ENCODE peak calls at places on chromosomes 1 and 21, in four cellular contexts. I is tibial artery, T is ovary, N is RWPE1. S is an unnamed sample.

GRCh38 chr1:185155600-185156320 is 993 bp downstream of the TRMT1L start:
- DNase-seq in I (no peak), T (no peak), N (no peak), S (peak)

GRCh38 chr1:233614173-233614742 is 352 bp downstream of the KCNK1 start:
- DNase-seq in I (no peak), T (no peak), N (peak), S (peak)

GRCh38 chr1:65214340-65215027 is 66.5 kb downstream of the AK4 start:
- DNase-seq in I (no peak), T (no peak), N (no peak), S (no peak)

GRCh38 chr1:161905269-161905884 is 118.3 kb downstream of the OLFML2B start:
- DNase-seq in I (no peak), T (no peak), N (peak), S (peak)

GRCh38 chr21:45844181-45844580 is 137.4 kb upstream of the COL6A1 start:
- DNase-seq in I (no peak), T (no peak), N (no peak), S (no peak)

GRCh38 chr1:10195570-10195969 is 14.8 kb upstream of the KIF1B start:
- DNase-seq in I (no peak), T (no peak), N (no peak), S (peak)

GRCh38 chr1:162144853-162145252 is 75.4 kb downstream of the NOS1AP start:
- DNase-seq in I (no peak), T (no peak), N (no peak), S (no peak)

GRCh38 chr1:18962855-18963737 is 6.6 kb upstream of the IFFO2 start:
- DNase-seq in I (no peak), T (no peak), N (no peak), S (no peak)

GRCh38 chr21:28922368-28922767 is 70.3 kb downstream of the LTN1 start:
- DNase-seq in I (no peak), T (no peak), N (no peak), S (no peak)

GRCh38 chr1:14598007-14598497 is 433 bp upstream of the KAZN start:
- DNase-seq in I (no peak), T (peak), N (no peak), S (no peak)

GRCh38 chr1:153058826-153059784 is 1.8 kb upstream of the SPRR2A start:
- DNase-seq in I (no peak), T (no peak), N (no peak), S (no peak)

GRCh38 chr1:85295006-85295431 is 18.6 kb upstream of the BCL10 start:
- DNase-seq in I (no peak), T (no peak), N (peak), S (peak)

GRCh38 chr1:42784946-42785693 is at the start of gene TMEM269:
- DNase-seq in I (no peak), T (no peak), N (no peak), S (no peak)

GRCh38 chr1:222387020-222387816 is 160.7 kb downstream of the HHIPL2 start:
- DNase-seq in I (no peak), T (no peak), N (no peak), S (peak)

GRCh38 chr1:12326986-12327385 is 97.2 kb downstream of the VPS13D start:
- DNase-seq in I (no peak), T (no peak), N (no peak), S (no peak)

GRCh38 chr21:24895885-24896734 is 711.2 kb downstream of the MRPL39 start:
- DNase-seq in I (no peak), T (peak), N (no peak), S (peak)

GRCh38 chr1:173193639-173194038 is 13.5 kb downstream of the TNFSF4 start:
- DNase-seq in I (no peak), T (no peak), N (no peak), S (peak)

GRCh38 chr1:216929870-216930582 is 206.8 kb upstream of the ESRRG start:
- DNase-seq in I (no peak), T (no peak), N (peak), S (peak)

GRCh38 chr1:8800416-8800815 is 17.0 kb downstream of the RERE start:
- DNase-seq in I (no peak), T (no peak), N (no peak), S (no peak)

GRCh38 chr21:44952116-44952928 is 12.5 kb downstream of the SLX9 start:
- DNase-seq in I (peak), T (no peak), N (no peak), S (no peak)

GRCh38 chr1:198575715-198576641 is 35.5 kb upstream of the ATP6V1G3 start:
- DNase-seq in I (no peak), T (no peak), N (peak), S (no peak)

GRCh38 chr1:12745992-12746323 is at the start of gene CFAP107:
- DNase-seq in I (no peak), T (no peak), N (no peak), S (no peak)

GRCh38 chr1:239858058-239858457 is 233.6 kb upstream of the FMN2 start:
- DNase-seq in I (no peak), T (no peak), N (peak), S (peak)

GRCh38 chr21:37580690-37581089 is 214.1 kb downstream of the DYRK1A start:
- DNase-seq in I (no peak), T (no peak), N (no peak), S (no peak)

GRCh38 chr1:209769171-209769904 is 13.5 kb downstream of the TRAF3IP3 start:
- DNase-seq in I (peak), T (peak), N (peak), S (peak)

GRCh38 chr1:224543453-224543852 is 72.7 kb upstream of the CNIH3 start:
- DNase-seq in I (no peak), T (no peak), N (no peak), S (no peak)

GRCh38 chr1:185734929-185735666 is 907 bp downstream of the HMCN1 start:
- DNase-seq in I (no peak), T (no peak), N (no peak), S (no peak)

GRCh38 chr1:153728305-153729066 is 636 bp downstream of the INTS3 start:
- DNase-seq in I (peak), T (peak), N (peak), S (peak)

GRCh38 chr1:232725303-232726047 is 79.7 kb upstream of the MAP10 start:
- DNase-seq in I (no peak), T (no peak), N (no peak), S (peak)

DNA sequence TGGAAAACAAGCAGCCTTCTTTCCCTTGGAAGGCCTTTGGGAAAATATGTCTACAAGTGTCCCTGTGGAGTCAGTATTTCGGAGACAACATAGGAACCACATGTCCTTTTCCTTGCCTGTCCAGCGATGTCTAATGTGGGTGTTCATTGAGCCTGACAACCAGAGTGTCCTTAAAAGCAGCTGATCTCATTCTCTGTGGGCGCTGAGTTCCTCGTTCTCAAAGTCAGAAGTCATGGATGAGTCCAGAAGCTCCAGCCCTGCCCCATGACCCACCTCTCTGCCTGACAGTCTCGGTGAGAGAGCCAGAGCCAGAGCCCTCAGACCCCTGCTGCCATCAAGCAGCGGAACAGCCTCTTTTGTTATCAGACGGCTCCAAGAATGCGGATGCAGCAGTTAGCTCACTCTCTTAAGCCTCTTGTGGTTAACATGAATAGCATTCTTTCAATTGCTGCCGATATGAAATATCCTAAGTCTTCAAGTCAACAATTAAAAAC is 329.2 kb downstream of the TGFB2 start:
- DNase-seq in I (no peak), T (peak), N (peak), S (no peak)
- TF ChIP-seq CTCF in I (no peak), T (no peak), N (no peak), S (no peak)

DNA sequence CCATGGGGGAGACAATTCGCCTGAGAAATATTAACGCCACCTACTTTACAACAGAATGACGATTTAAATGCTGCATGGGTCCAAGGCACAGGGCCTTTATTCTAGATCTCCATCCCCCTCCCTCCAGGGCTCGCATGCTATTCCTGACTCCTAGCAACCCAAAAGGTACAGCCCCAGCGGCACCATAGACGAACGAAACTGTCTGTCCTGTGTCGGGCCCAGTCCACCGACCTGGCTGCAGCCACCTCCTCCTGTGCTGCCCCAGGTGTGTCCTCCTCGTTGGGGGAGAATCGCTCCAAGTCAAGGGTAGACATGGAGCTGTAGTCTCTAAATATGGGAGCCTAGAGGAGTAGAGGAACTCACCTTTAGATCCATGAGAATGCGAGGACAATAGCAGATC is 196.5 kb downstream of the TOMM20 start:
- DNase-seq in I (no peak), T (no peak), N (no peak), S (no peak)
- TF ChIP-seq CTCF in I (no peak), T (no peak), N (no peak), S (no peak)

DNA sequence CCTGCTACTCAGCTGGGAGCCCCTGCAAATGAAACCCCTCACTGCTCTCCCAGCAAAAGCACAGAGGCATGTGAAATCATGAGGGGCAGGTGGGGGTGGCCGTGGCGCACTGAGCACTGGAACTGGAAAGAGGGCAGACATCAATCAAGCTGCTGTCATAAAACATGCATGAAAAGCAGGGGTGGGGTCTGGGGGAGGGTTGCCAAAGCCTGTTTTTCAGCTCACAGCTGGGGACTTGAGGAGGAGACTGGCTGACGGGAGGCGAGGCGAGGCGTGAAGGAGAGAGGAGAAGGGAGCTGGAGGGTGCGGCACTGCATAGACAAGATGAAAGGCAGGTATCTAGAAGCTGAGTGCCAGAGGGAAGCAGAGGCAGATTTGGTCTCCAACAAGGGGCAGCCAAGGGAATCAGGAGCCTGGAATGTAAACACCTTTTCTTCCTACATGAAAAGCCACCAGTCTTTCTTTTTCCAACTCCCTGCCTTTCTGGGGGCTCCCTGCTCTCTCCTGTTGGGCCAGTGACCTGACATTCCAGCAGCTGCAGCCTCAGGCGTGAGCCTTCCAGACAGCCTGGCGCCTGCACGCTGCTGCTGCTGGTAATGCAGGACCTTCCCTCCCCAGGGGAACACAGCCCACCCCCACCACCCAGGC is 87.0 kb downstream of the NMNAT2 start:
- DNase-seq in I (no peak), T (no peak), N (no peak), S (no peak)
- TF ChIP-seq CTCF in I (no peak), T (no peak), N (no peak), S (no peak)

DNA sequence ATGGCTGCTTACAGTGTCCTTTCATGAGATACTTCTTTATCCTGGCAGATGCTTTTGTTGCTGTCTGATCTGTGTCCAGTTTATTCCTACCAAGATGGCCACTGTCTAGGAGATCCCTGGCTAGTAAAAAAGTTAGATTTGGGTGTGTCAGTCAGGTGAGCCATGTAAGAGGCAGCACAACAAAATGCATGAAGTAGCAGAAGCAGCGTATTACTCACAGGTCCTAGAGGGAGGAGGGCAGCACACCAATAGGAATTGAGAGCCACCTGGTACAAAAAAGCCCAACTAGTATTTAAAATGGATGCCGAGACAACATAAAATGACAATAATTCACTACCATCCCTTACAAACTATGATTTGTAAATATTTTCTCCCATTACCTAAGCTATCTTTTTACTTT is 22.8 kb upstream of the ZNF697 start:
- DNase-seq in I (no peak), T (no peak), N (no peak), S (no peak)
- TF ChIP-seq CTCF in I (no peak), T (no peak), N (no peak), S (no peak)

GRCh38 chr1:51044834-51045233 is 57.2 kb upstream of the C1orf185 start:
- DNase-seq in I (no peak), T (no peak), N (peak), S (peak)
- TF ChIP-seq CTCF in I (peak), T (no peak), N (peak), S (peak)

GRCh38 chr1:6082430-6082971 is 36.8 kb downstream of the KCNAB2 start:
- DNase-seq in I (peak), T (no peak), N (no peak), S (no peak)

GRCh38 chr1:6077919-6078318 is 32.2 kb downstream of the KCNAB2 start:
- DNase-seq in I (no peak), T (no peak), N (no peak), S (no peak)

GRCh38 chr1:6081901-6082300 is 36.2 kb downstream of the KCNAB2 start:
- DNase-seq in I (no peak), T (no peak), N (no peak), S (no peak)

GRCh38 chr1:6083385-6083784 is 37.7 kb downstream of the KCNAB2 start:
- DNase-seq in I (no peak), T (no peak), N (no peak), S (no peak)

GRCh38 chr1:6080469-6080868 is 34.8 kb downstream of the KCNAB2 start:
- DNase-seq in I (no peak), T (no peak), N (no peak), S (no peak)
- TF ChIP-seq CTCF in I (no peak), T (no peak), N (no peak), S (no peak)

DNA sequence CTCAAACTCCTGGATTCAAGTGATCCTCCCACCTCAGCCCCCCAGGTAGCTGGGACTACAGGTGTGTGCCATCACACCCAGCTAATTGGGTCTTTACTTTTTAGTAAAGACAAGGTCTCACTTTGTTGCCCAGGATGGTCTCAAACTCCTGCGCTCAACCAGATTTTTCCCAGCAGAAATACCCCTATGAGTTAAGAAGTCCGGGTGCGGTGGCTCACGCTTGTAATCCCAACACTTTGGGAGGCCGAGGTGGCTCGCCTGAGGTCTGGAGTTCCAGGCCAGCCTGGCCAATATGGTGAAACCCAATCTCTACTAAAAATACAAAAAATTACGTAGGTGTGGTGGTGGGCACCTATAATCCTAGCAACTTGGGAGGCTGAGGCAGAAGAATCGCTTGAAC is 6.5 kb upstream of the L1TD1 start:
- DNase-seq in I (no peak), T (no peak), N (no peak), S (no peak)
- TF ChIP-seq CTCF in I (no peak), T (no peak), N (no peak), S (no peak)

GRCh38 chr1:203797948-203798347 is 2.5 kb downstream of the ZBED6 start:
- DNase-seq in I (no peak), T (no peak), N (peak), S (peak)
- TF ChIP-seq CTCF in I (no peak), T (no peak), N (no peak), S (peak)

S was measured in MCF 10A.